ENCODE peak calls at places on chromosomes 1 and 21, in five cellular contexts. Q is colonic mucosa, P is MM.1S, X is substantia nigra, V is GM23338. H is an unnamed sample.

GRCh38 chr1:158654570-158654969 is 31.9 kb downstream of the SPTA1 start:
- DNase-seq in Q (no peak), P (no peak), X (no peak), V (peak; percentile 5), H (no peak)

GRCh38 chr1:16727190-16728111 is 12.9 kb upstream of the RNU1-4 start:
- DNase-seq in Q (peak; percentile 27), P (peak; percentile 17), X (no peak), V (peak; percentile 91), H (peak; percentile 16)

GRCh38 chr1:92691937-92692336 is 93.0 kb downstream of the EVI5 start:
- DNase-seq in Q (no peak), P (no peak), X (no peak), V (no peak), H (no peak)

GRCh38 chr21:15309721-15310120 is 244.9 kb upstream of the NRIP1 start:
- DNase-seq in Q (no peak), P (no peak), X (no peak), V (no peak), H (no peak)

GRCh38 chr1:189851806-189852367 is 625.8 kb downstream of the BRINP3 start:
- DNase-seq in Q (no peak), P (no peak), X (no peak), V (no peak), H (no peak)

GRCh38 chr1:40383095-40383487 is 9.6 kb downstream of the SMAP2 start:
- DNase-seq in Q (no peak), P (no peak), X (peak; percentile 14), V (peak; percentile 76), H (no peak)

GRCh38 chr1:117967472-117967871 is 37.9 kb downstream of the WDR3 start:
- DNase-seq in Q (no peak), P (no peak), X (no peak), V (peak; percentile 64), H (no peak)

GRCh38 chr1:77762072-77762476 is 2.4 kb upstream of the USP33 start:
- DNase-seq in Q (no peak), P (no peak), X (no peak), V (no peak), H (peak; percentile 46)

GRCh38 chr1:236673284-236673919 is 12.9 kb upstream of the ACTN2 start:
- DNase-seq in Q (no peak), P (no peak), X (no peak), V (no peak), H (no peak)

GRCh38 chr1:228058172-228058980 is 24.1 kb upstream of the ARF1 start:
- DNase-seq in Q (no peak), P (no peak), X (no peak), V (no peak), H (no peak)

GRCh38 chr1:108570128-108570527 is 10.2 kb downstream of the EEIG2 start:
- DNase-seq in Q (no peak), P (peak; percentile 40), X (no peak), V (peak; percentile 64), H (no peak)

GRCh38 chr1:41455479-41456271 is 28.8 kb downstream of the EDN2 start:
- DNase-seq in Q (no peak), P (no peak), X (no peak), V (no peak), H (peak; percentile 52)

GRCh38 chr21:35458406-35458805 is 409.3 kb upstream of the RUNX1 start:
- DNase-seq in Q (no peak), P (no peak), X (no peak), V (no peak), H (no peak)

GRCh38 chr1:229112832-229113548 is 157.9 kb upstream of the RAB4A start:
- DNase-seq in Q (no peak), P (no peak), X (no peak), V (no peak), H (no peak)

GRCh38 chr1:229114781-229115417 is 156.0 kb upstream of the RAB4A start:
- DNase-seq in Q (no peak), P (no peak), X (no peak), V (peak; percentile 68), H (no peak)

GRCh38 chr1:229116114-229116513 is 154.8 kb upstream of the RAB4A start:
- DNase-seq in Q (no peak), P (no peak), X (no peak), V (no peak), H (no peak)

GRCh38 chr1:229111703-229112319 is 159.1 kb upstream of the RAB4A start:
- DNase-seq in Q (no peak), P (no peak), X (no peak), V (no peak), H (no peak)

DNA sequence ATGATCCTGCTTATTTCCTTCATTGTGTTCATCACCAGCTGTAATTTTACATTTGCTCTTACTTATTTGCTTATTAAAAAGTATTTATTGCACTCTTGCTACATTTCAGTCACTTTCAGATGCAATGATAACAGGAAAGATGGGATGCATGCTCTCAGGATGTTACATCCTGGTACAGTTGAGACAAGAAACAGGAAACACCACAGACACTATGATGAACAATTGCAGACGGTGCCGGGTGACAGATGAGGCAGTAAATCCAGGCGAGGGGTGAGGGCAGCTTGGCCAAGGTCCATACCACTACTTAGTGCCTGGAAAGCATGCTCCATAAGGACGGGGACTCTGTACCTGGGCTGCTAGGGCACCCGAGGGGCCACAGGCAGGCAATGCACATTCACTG is 156.6 kb upstream of the RAB4A start:
- DNase-seq in Q (no peak), P (no peak), X (no peak), V (no peak), H (no peak)
- H3K27ac ChIP-seq in Q (no peak overlapping the region), P (no peak overlapping the region), X (no peak overlapping the region), V (no peak overlapping the region), H (no peak overlapping the region)

GRCh38 chr1:61951731-61952585 is 209.7 kb downstream of the PATJ start:
- DNase-seq in Q (no peak), P (peak; percentile 22), X (no peak), V (peak; percentile 83), H (peak; percentile 48)

GRCh38 chr1:61952675-61953074 is 210.4 kb downstream of the PATJ start:
- DNase-seq in Q (no peak), P (no peak), X (no peak), V (no peak), H (no peak)

GRCh38 chr1:61955261-61955660 is 213.0 kb downstream of the PATJ start:
- DNase-seq in Q (no peak), P (no peak), X (no peak), V (no peak), H (no peak)

GRCh38 chr1:61953790-61954150 is 211.5 kb downstream of the PATJ start:
- DNase-seq in Q (no peak), P (no peak), X (no peak), V (no peak), H (no peak)

GRCh38 chr1:61953076-61953789 is 211.0 kb downstream of the PATJ start:
- DNase-seq in Q (no peak), P (no peak), X (no peak), V (no peak), H (no peak)
- H3K27ac ChIP-seq in Q (no peak overlapping the region), P (no peak overlapping the region), X (no peak overlapping the region), V (peak overlapping the region; percentile 94), H (no peak overlapping the region)

GRCh38 chr21:32521736-32522360 is 63.5 kb downstream of the TCP10L start:
- DNase-seq in Q (no peak), P (no peak), X (no peak), V (no peak), H (no peak)
- H3K27ac ChIP-seq in Q (no peak overlapping the region), P (no peak overlapping the region), X (no peak overlapping the region), V (no peak overlapping the region), H (no peak overlapping the region)

GRCh38 chr1:3179471-3179870 is 110.5 kb downstream of the PRDM16 start:
- DNase-seq in Q (no peak), P (no peak), X (no peak), V (no peak), H (no peak)
- H3K27ac ChIP-seq in Q (no peak overlapping the region), P (no peak overlapping the region), X (no peak overlapping the region), V (no peak overlapping the region), H (no peak overlapping the region)

GRCh38 chr1:3417082-3417728 is 37.3 kb upstream of the ARHGEF16 start:
- DNase-seq in Q (no peak), P (no peak), X (no peak), V (no peak), H (no peak)

GRCh38 chr1:3420218-3420951 is 34.1 kb upstream of the ARHGEF16 start:
- DNase-seq in Q (no peak), P (no peak), X (no peak), V (no peak), H (no peak)

GRCh38 chr1:3417954-3418353 is 36.5 kb upstream of the ARHGEF16 start:
- DNase-seq in Q (no peak), P (no peak), X (no peak), V (no peak), H (no peak)

GRCh38 chr1:3419415-3420204 is 34.9 kb upstream of the ARHGEF16 start:
- DNase-seq in Q (peak; percentile 64), P (no peak), X (no peak), V (no peak), H (peak; percentile 5)

DNA sequence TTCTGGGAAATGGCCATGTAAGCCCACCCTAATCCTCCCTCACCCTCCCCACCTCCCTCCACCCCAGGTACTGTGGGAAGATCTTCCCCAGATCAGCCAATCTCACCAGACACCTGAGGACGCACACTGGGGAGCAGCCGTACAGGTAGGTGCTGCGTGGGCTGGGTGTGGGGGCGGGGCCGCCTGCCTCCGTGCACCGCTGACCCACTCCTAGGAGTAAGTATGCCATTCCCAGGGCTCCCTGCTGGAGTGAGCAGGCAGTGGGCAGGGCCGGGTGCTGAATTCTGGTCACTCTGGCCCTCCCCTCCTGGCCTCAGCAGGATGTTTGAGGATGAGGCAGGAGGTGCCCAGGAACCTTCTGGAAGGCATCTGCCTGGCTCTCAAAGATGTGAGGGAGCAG is 35.9 kb upstream of the ARHGEF16 start:
- DNase-seq in Q (no peak), P (no peak), X (no peak), V (no peak), H (no peak)
- H3K27ac ChIP-seq in Q (no peak overlapping the region), P (no peak overlapping the region), X (no peak overlapping the region), V (no peak overlapping the region), H (no peak overlapping the region)